ENCODE peak calls at places on chromosomes 13 and 19, in four cellular contexts. One of them, this sample, is unnamed.

GRCh38 chr13:113442985-113443362 is 10.3 kb downstream of the ADPRHL1 start:
- DNase-seq in SK-N-DZ: no peak
- DNase-seq in posterior vena cava: no peak
- DNase-seq in stimulated activated effector memory CD8-positive, alpha-beta T cell treated with anti-CD3 and anti-CD28 coated beads, Interleukin-12 subunit alpha, Interleukin-12 subunit beta, amount 100 ng/mL, for 72 hours: no peak
- DNase-seq in this sample: no peak

GRCh38 chr19:10111405-10111811 is at the start of gene P2RY11:
- DNase-seq in SK-N-DZ: no peak
- DNase-seq in posterior vena cava: no peak
- DNase-seq in stimulated activated effector memory CD8-positive, alpha-beta T cell treated with anti-CD3 and anti-CD28 coated beads, Interleukin-12 subunit alpha, Interleukin-12 subunit beta, amount 100 ng/mL, for 72 hours: peak
- DNase-seq in this sample: peak

GRCh38 chr19:48616491-48617056 is 1.7 kb upstream of the FAM83E start:
- DNase-seq in SK-N-DZ: no peak
- DNase-seq in posterior vena cava: no peak
- DNase-seq in stimulated activated effector memory CD8-positive, alpha-beta T cell treated with anti-CD3 and anti-CD28 coated beads, Interleukin-12 subunit alpha, Interleukin-12 subunit beta, amount 100 ng/mL, for 72 hours: no peak
- DNase-seq in this sample: no peak

GRCh38 chr13:64704121-64704520 is 2526.0 kb downstream of the PCDH9 start:
- DNase-seq in SK-N-DZ: no peak
- DNase-seq in posterior vena cava: no peak
- DNase-seq in stimulated activated effector memory CD8-positive, alpha-beta T cell treated with anti-CD3 and anti-CD28 coated beads, Interleukin-12 subunit alpha, Interleukin-12 subunit beta, amount 100 ng/mL, for 72 hours: no peak
- DNase-seq in this sample: no peak

GRCh38 chr19:13099073-13099999 is 3.3 kb downstream of the LYL1 start:
- DNase-seq in SK-N-DZ: no peak
- DNase-seq in posterior vena cava: peak
- DNase-seq in stimulated activated effector memory CD8-positive, alpha-beta T cell treated with anti-CD3 and anti-CD28 coated beads, Interleukin-12 subunit alpha, Interleukin-12 subunit beta, amount 100 ng/mL, for 72 hours: peak
- DNase-seq in this sample: peak

GRCh38 chr13:46522692-46523040 is 30.3 kb upstream of the LRCH1 start:
- DNase-seq in SK-N-DZ: no peak
- DNase-seq in posterior vena cava: no peak
- DNase-seq in stimulated activated effector memory CD8-positive, alpha-beta T cell treated with anti-CD3 and anti-CD28 coated beads, Interleukin-12 subunit alpha, Interleukin-12 subunit beta, amount 100 ng/mL, for 72 hours: no peak
- DNase-seq in this sample: no peak

GRCh38 chr19:9456018-9456689 is 20.8 kb upstream of the ZNF266 start:
- DNase-seq in SK-N-DZ: no peak
- DNase-seq in posterior vena cava: no peak
- DNase-seq in stimulated activated effector memory CD8-positive, alpha-beta T cell treated with anti-CD3 and anti-CD28 coated beads, Interleukin-12 subunit alpha, Interleukin-12 subunit beta, amount 100 ng/mL, for 72 hours: no peak
- DNase-seq in this sample: no peak

GRCh38 chr13:31001647-31002046 is 69.2 kb downstream of the TEX26 start:
- DNase-seq in SK-N-DZ: no peak
- DNase-seq in posterior vena cava: no peak
- DNase-seq in stimulated activated effector memory CD8-positive, alpha-beta T cell treated with anti-CD3 and anti-CD28 coated beads, Interleukin-12 subunit alpha, Interleukin-12 subunit beta, amount 100 ng/mL, for 72 hours: no peak
- DNase-seq in this sample: no peak

GRCh38 chr19:28492616-28493015 is 720.3 kb downstream of the UQCRFS1 start:
- DNase-seq in SK-N-DZ: no peak
- DNase-seq in posterior vena cava: no peak
- DNase-seq in stimulated activated effector memory CD8-positive, alpha-beta T cell treated with anti-CD3 and anti-CD28 coated beads, Interleukin-12 subunit alpha, Interleukin-12 subunit beta, amount 100 ng/mL, for 72 hours: no peak
- DNase-seq in this sample: no peak

This sample was measured in upper lobe of right lung.